ENCODE peak calls at places on chromosomes 7 and 10, in six cellular contexts. One of them, this sample, is unnamed.

GRCh38 chr10:80513106-80513505 is 24.6 kb upstream of the SH2D4B start:
- DNase-seq in WERI-Rb-1: no peak
- DNase-seq in heart left ventricle: no peak
- DNase-seq in A549: no peak
- DNase-seq in HCT116: no peak
- DNase-seq in CD8-positive, alpha-beta T cell: no peak
- DNase-seq in this sample: no peak

GRCh38 chr7:33958126-33958525 is 52.8 kb downstream of the BMPER start:
- DNase-seq in WERI-Rb-1: no peak
- DNase-seq in heart left ventricle: no peak
- DNase-seq in A549: no peak
- DNase-seq in HCT116: no peak
- DNase-seq in CD8-positive, alpha-beta T cell: no peak
- DNase-seq in this sample: no peak

GRCh38 chr10:133462512-133463305 is 9.0 kb downstream of the SCART1 start:
- DNase-seq in WERI-Rb-1: no peak
- DNase-seq in heart left ventricle: no peak
- DNase-seq in A549: no peak
- DNase-seq in HCT116: no peak
- DNase-seq in CD8-positive, alpha-beta T cell: no peak
- DNase-seq in this sample: no peak

GRCh38 chr7:159030490-159031134 is 114.1 kb downstream of the VIPR2 start:
- DNase-seq in WERI-Rb-1: peak
- DNase-seq in heart left ventricle: peak
- DNase-seq in A549: peak
- DNase-seq in HCT116: peak
- DNase-seq in CD8-positive, alpha-beta T cell: no peak
- DNase-seq in this sample: no peak

GRCh38 chr10:78931333-78932083 is 137.3 kb upstream of the ZMIZ1 start:
- DNase-seq in WERI-Rb-1: no peak
- DNase-seq in heart left ventricle: peak
- DNase-seq in A549: no peak
- DNase-seq in HCT116: no peak
- DNase-seq in CD8-positive, alpha-beta T cell: no peak
- DNase-seq in this sample: no peak

GRCh38 chr10:48215148-48215982 is 59.1 kb downstream of the FRMPD2 start:
- DNase-seq in WERI-Rb-1: peak
- DNase-seq in heart left ventricle: no peak
- DNase-seq in A549: peak
- DNase-seq in HCT116: peak
- DNase-seq in CD8-positive, alpha-beta T cell: no peak
- DNase-seq in this sample: peak

GRCh38 chr7:134757938-134758337 is 21.5 kb upstream of the CALD1 start:
- DNase-seq in WERI-Rb-1: no peak
- DNase-seq in heart left ventricle: no peak
- DNase-seq in A549: no peak
- DNase-seq in HCT116: no peak
- DNase-seq in CD8-positive, alpha-beta T cell: no peak
- DNase-seq in this sample: no peak

GRCh38 chr7:48875300-48875916 is 48.9 kb upstream of the CDC14C start:
- DNase-seq in WERI-Rb-1: peak
- DNase-seq in heart left ventricle: peak
- DNase-seq in A549: peak
- DNase-seq in HCT116: no peak
- DNase-seq in CD8-positive, alpha-beta T cell: no peak
- DNase-seq in this sample: peak

GRCh38 chr7:55657654-55658053 is 85.4 kb upstream of the VOPP1 start:
- DNase-seq in WERI-Rb-1: peak
- DNase-seq in heart left ventricle: no peak
- DNase-seq in A549: no peak
- DNase-seq in HCT116: no peak
- DNase-seq in CD8-positive, alpha-beta T cell: no peak
- DNase-seq in this sample: peak

GRCh38 chr7:106868364-106868763 is 3.3 kb downstream of the PIK3CG start:
- DNase-seq in WERI-Rb-1: no peak
- DNase-seq in heart left ventricle: no peak
- DNase-seq in A549: no peak
- DNase-seq in HCT116: no peak
- DNase-seq in CD8-positive, alpha-beta T cell: no peak
- DNase-seq in this sample: no peak

GRCh38 chr7:23472974-23473847 is 2.9 kb upstream of the IGF2BP3 start:
- DNase-seq in WERI-Rb-1: peak
- DNase-seq in heart left ventricle: no peak
- DNase-seq in A549: peak
- DNase-seq in HCT116: no peak
- DNase-seq in CD8-positive, alpha-beta T cell: no peak
- DNase-seq in this sample: peak

GRCh38 chr10:56063642-56064041 is 297.4 kb downstream of the ZWINT start:
- DNase-seq in WERI-Rb-1: no peak
- DNase-seq in heart left ventricle: no peak
- DNase-seq in A549: no peak
- DNase-seq in HCT116: no peak
- DNase-seq in CD8-positive, alpha-beta T cell: no peak
- DNase-seq in this sample: no peak

GRCh38 chr7:35985126-35985754 is 167.8 kb upstream of the EEPD1 start:
- DNase-seq in WERI-Rb-1: peak
- DNase-seq in heart left ventricle: peak
- DNase-seq in A549: peak
- DNase-seq in HCT116: peak
- DNase-seq in CD8-positive, alpha-beta T cell: peak
- DNase-seq in this sample: peak

GRCh38 chr10:122495406-122496340 is 34.3 kb downstream of the HTRA1 start:
- DNase-seq in WERI-Rb-1: no peak
- DNase-seq in heart left ventricle: no peak
- DNase-seq in A549: no peak
- DNase-seq in HCT116: peak
- DNase-seq in CD8-positive, alpha-beta T cell: no peak
- DNase-seq in this sample: no peak

GRCh38 chr7:22572937-22573336 is 72.9 kb upstream of the STEAP1B start:
- DNase-seq in WERI-Rb-1: no peak
- DNase-seq in heart left ventricle: no peak
- DNase-seq in A549: peak
- DNase-seq in HCT116: no peak
- DNase-seq in CD8-positive, alpha-beta T cell: no peak
- DNase-seq in this sample: no peak

GRCh38 chr10:79116801-79117723 is 48.3 kb downstream of the ZMIZ1 start:
- DNase-seq in WERI-Rb-1: no peak
- DNase-seq in heart left ventricle: no peak
- DNase-seq in A549: no peak
- DNase-seq in HCT116: no peak
- DNase-seq in CD8-positive, alpha-beta T cell: no peak
- DNase-seq in this sample: no peak

GRCh38 chr10:8238989-8239388 is 184.5 kb downstream of the GATA3 start:
- DNase-seq in WERI-Rb-1: no peak
- DNase-seq in heart left ventricle: no peak
- DNase-seq in A549: no peak
- DNase-seq in HCT116: no peak
- DNase-seq in CD8-positive, alpha-beta T cell: no peak
- DNase-seq in this sample: no peak

GRCh38 chr10:130109796-130110235 is 814 bp downstream of the C10orf143 start:
- DNase-seq in WERI-Rb-1: peak
- DNase-seq in heart left ventricle: peak
- DNase-seq in A549: peak
- DNase-seq in HCT116: peak
- DNase-seq in CD8-positive, alpha-beta T cell: peak
- DNase-seq in this sample: peak

GRCh38 chr10:17616403-17617030 is 657 bp downstream of the HACD1 start:
- DNase-seq in WERI-Rb-1: peak
- DNase-seq in heart left ventricle: peak
- DNase-seq in A549: peak
- DNase-seq in HCT116: peak
- DNase-seq in CD8-positive, alpha-beta T cell: no peak
- DNase-seq in this sample: peak

GRCh38 chr10:114856544-114857287 is 35.1 kb downstream of the FHIP2A start:
- DNase-seq in WERI-Rb-1: no peak
- DNase-seq in heart left ventricle: no peak
- DNase-seq in A549: peak
- DNase-seq in HCT116: no peak
- DNase-seq in CD8-positive, alpha-beta T cell: no peak
- DNase-seq in this sample: no peak

GRCh38 chr10:43781480-43782361 is 133.0 kb upstream of the ZNF32 start:
- DNase-seq in WERI-Rb-1: no peak
- DNase-seq in heart left ventricle: no peak
- DNase-seq in A549: no peak
- DNase-seq in HCT116: no peak
- DNase-seq in CD8-positive, alpha-beta T cell: no peak
- DNase-seq in this sample: no peak

GRCh38 chr10:10818082-10818481 is 199.6 kb upstream of the CELF2 start:
- DNase-seq in WERI-Rb-1: no peak
- DNase-seq in heart left ventricle: no peak
- DNase-seq in A549: no peak
- DNase-seq in HCT116: no peak
- DNase-seq in CD8-positive, alpha-beta T cell: no peak
- DNase-seq in this sample: no peak

GRCh38 chr10:24824536-24824935 is 100.8 kb upstream of the ARHGAP21 start:
- DNase-seq in WERI-Rb-1: no peak
- DNase-seq in heart left ventricle: no peak
- DNase-seq in A549: no peak
- DNase-seq in HCT116: no peak
- DNase-seq in CD8-positive, alpha-beta T cell: no peak
- DNase-seq in this sample: no peak

GRCh38 chr10:87635498-87636312 is 24.0 kb upstream of the PAPSS2 start:
- DNase-seq in WERI-Rb-1: no peak
- DNase-seq in heart left ventricle: no peak
- DNase-seq in A549: peak
- DNase-seq in HCT116: peak
- DNase-seq in CD8-positive, alpha-beta T cell: no peak
- DNase-seq in this sample: no peak

DNA sequence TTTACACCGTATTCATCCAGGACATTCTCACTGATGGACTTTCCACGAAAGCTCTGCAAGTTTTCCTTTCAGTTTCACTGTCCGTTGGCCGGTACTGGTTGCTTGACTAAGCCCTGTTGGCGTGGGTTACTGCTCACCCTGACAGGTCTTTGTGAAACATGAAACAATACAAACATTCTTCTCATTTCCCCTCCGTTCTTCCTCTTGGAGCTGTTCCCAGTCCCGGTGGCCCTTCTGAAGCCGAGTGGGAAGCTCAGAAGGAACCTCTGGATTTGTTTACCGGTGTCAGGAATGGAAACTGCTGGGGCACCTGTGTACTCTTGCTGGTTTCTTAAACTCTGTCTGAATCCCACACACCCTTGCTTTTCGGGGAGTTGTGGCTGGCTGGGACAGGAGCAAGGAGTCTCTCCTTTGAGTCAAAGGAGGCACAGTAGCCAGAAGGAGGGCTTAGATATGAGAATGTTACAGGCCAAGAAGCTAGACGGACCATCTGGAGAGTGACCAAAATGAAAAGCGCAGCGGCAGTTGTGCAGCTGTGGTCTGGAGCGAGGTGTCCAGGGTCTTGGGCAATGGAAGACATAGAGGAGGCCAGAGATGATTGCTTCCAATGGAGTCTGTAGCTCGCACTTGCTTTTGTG is 45.7 kb downstream of the LYZL2 start:
- DNase-seq in WERI-Rb-1: no peak
- DNase-seq in heart left ventricle: peak
- DNase-seq in A549: peak
- DNase-seq in HCT116: peak
- DNase-seq in CD8-positive, alpha-beta T cell: no peak
- DNase-seq in this sample: peak
- H3K27ac ChIP-seq in WERI-Rb-1: no peak
- H3K27ac ChIP-seq in heart left ventricle: peak
- H3K27ac ChIP-seq in A549: peak
- H3K27ac ChIP-seq in HCT116: peak
- H3K27ac ChIP-seq in CD8-positive, alpha-beta T cell: no peak
- H3K27ac ChIP-seq in this sample: no peak

DNA sequence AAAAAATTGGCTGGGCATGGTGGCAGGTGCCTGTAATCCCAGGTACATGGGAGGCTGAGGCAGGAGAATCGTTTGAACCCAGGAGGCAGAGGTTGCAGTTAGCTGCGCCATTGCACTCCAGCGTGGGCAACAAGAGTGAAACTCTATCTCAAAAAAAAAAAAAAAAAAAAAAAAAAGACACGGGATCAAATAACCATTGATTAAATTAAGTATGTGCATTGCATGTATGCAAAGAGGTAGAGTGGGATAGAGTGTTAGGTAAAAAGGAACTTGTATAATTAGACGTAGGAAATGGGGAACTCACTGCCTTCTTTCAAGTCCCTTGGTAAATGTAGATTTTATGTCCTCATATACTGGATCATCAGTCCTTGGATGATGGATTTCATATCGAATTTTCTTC is 13.1 kb downstream of the VCL start:
- DNase-seq in WERI-Rb-1: no peak
- DNase-seq in heart left ventricle: no peak
- DNase-seq in A549: no peak
- DNase-seq in HCT116: no peak
- DNase-seq in CD8-positive, alpha-beta T cell: no peak
- DNase-seq in this sample: no peak
- H3K4me3 ChIP-seq in WERI-Rb-1: no peak
- H3K4me3 ChIP-seq in heart left ventricle: no peak
- H3K4me3 ChIP-seq in A549: no peak
- H3K4me3 ChIP-seq in HCT116: no peak
- H3K4me3 ChIP-seq in CD8-positive, alpha-beta T cell: no peak
- H3K4me3 ChIP-seq in this sample: no peak

GRCh38 chr7:128993419-128993818 is 55.7 kb downstream of the IRF5 start:
- DNase-seq in WERI-Rb-1: no peak
- DNase-seq in heart left ventricle: no peak
- DNase-seq in A549: no peak
- DNase-seq in HCT116: no peak
- DNase-seq in CD8-positive, alpha-beta T cell: no peak
- DNase-seq in this sample: no peak

DNA sequence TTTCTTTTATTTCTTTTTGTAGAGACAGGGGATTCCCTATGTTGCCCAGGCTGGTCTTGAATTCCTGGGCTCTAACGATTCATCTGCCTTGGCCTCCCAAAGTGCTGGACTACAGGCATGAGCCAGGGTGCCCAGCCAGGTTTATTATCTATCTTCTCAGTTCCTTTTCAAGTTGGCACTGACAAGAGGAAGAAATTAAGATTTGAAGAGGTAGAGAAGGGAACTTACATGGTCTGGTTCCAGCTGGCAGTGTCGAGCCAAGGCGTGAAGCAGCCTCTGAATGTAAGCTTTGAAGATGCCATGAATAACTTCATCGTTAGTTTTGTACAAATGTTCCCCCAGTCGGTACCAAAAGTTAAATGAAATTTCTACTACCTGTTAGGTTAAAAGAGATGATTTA is 57.8 kb downstream of the TNPO3 start:
- DNase-seq in WERI-Rb-1: no peak
- DNase-seq in heart left ventricle: no peak
- DNase-seq in A549: no peak
- DNase-seq in HCT116: no peak
- DNase-seq in CD8-positive, alpha-beta T cell: no peak
- DNase-seq in this sample: no peak
- H3K27ac ChIP-seq in WERI-Rb-1: no peak
- H3K27ac ChIP-seq in heart left ventricle: no peak
- H3K27ac ChIP-seq in A549: no peak
- H3K27ac ChIP-seq in HCT116: no peak
- H3K27ac ChIP-seq in CD8-positive, alpha-beta T cell: no peak
- H3K27ac ChIP-seq in this sample: no peak

DNA sequence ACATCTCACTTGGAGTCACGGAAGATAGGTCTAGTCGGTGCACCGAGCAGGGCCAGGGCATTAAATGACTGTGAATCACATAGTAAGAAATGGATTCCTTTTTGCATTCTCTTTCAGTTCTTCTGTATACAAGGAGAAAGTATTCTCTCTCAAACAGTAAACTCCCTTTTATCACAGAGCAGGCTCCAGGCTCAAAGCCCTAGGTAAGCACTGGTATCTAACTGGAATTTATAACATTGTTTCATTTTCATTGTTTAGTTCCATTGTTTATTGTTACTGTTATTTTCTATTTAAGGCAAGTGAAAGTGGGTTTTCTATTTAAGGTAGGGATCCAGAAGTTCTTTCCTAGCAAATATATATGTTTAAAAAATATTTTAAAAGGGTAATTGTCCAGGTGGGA is 44.1 kb upstream of the CDK1 start:
- DNase-seq in WERI-Rb-1: no peak
- DNase-seq in heart left ventricle: no peak
- DNase-seq in A549: no peak
- DNase-seq in HCT116: no peak
- DNase-seq in CD8-positive, alpha-beta T cell: no peak
- DNase-seq in this sample: no peak
- H3K4me3 ChIP-seq in WERI-Rb-1: no peak
- H3K4me3 ChIP-seq in heart left ventricle: no peak
- H3K4me3 ChIP-seq in A549: no peak
- H3K4me3 ChIP-seq in HCT116: peak
- H3K4me3 ChIP-seq in CD8-positive, alpha-beta T cell: no peak
- H3K4me3 ChIP-seq in this sample: no peak

This sample was measured in SJCRH30.